ENCODE peak calls at places on chromosomes 7 and 10, in eight cellular contexts. D is pancreas, L is breast epithelium, A is ovary, U is astrocyte, N is mucosa of descending colon, H is right cardiac atrium, F is right atrium auricular region. S is an unnamed sample. For H3K4me1, the result is how much of the 10 kb centered on the place peaks cover.

GRCh38 chr7:91598791-91599190 is 281.7 kb downstream of the MTERF1 start:
- DNase-seq in H (no peak), A (no peak), L (no peak), D (no peak), N (no peak), F (no peak), U (no peak), S (no peak)

GRCh38 chr7:122384528-122384927 is 80.0 kb upstream of the FEZF1 start:
- DNase-seq in D (no peak), A (no peak), L (no peak), U (no peak), F (no peak), N (no peak), H (no peak), S (no peak)

GRCh38 chr7:19117081-19117869 is at the start of gene TWIST1:
- DNase-seq in L (peak), F (peak), D (peak), A (peak), H (peak), U (peak), N (peak), S (peak)

GRCh38 chr7:7789551-7789988 is 71.2 kb upstream of the RPA3 start:
- DNase-seq in N (no peak), L (no peak), F (no peak), A (no peak), D (no peak), H (no peak), U (no peak), S (no peak)

GRCh38 chr10:94607111-94607510 is 61.5 kb downstream of the HELLS start:
- DNase-seq in N (no peak), U (no peak), L (no peak), H (no peak), A (no peak), D (no peak), F (no peak), S (no peak)

GRCh38 chr10:49657606-49658005 is 21.8 kb upstream of the C10orf53 start:
- DNase-seq in A (no peak), F (no peak), D (no peak), H (no peak), U (no peak), N (no peak), L (no peak), S (no peak)

GRCh38 chr10:88027570-88027969 is 164.1 kb downstream of the PTEN start:
- DNase-seq in L (peak), U (no peak), N (no peak), A (no peak), H (no peak), F (no peak), D (no peak), S (no peak)

GRCh38 chr7:17279081-17279480 is 19.4 kb upstream of the AHR start:
- DNase-seq in H (no peak), D (no peak), U (no peak), A (no peak), L (no peak), N (no peak), F (no peak), S (no peak)

GRCh38 chr7:7136423-7136822 is 45.9 kb upstream of the C1GALT1 start:
- DNase-seq in U (peak), F (no peak), D (no peak), L (no peak), H (no peak), A (no peak), N (no peak), S (no peak)

GRCh38 chr10:132186488-132187413 is at the start of gene DPYSL4:
- DNase-seq in L (no peak), N (no peak), A (no peak), F (no peak), H (no peak), D (peak), U (no peak), S (no peak)

GRCh38 chr10:55627526-55628170 is 733.4 kb downstream of the ZWINT start:
- DNase-seq in F (no peak), H (peak), U (no peak), D (peak), A (no peak), L (no peak), N (no peak), S (peak)

GRCh38 chr10:16737420-16737819 is 79.8 kb downstream of the RSU1 start:
- DNase-seq in D (no peak), U (no peak), A (no peak), F (no peak), H (no peak), N (no peak), L (no peak), S (no peak)

GRCh38 chr10:10796774-10797415 is 220.8 kb upstream of the CELF2 start:
- DNase-seq in D (no peak), H (no peak), A (no peak), L (no peak), U (peak), F (no peak), N (no peak), S (no peak)

GRCh38 chr7:74654811-74655210 is 2.7 kb upstream of the GTF2I start:
- DNase-seq in N (no peak), D (no peak), U (no peak), H (no peak), A (no peak), L (no peak), F (no peak), S (no peak)
- H3K4me1 ChIP-seq in N (under half), D (under half), U (under half), H (under half), A (under half), L (under half), F (under half), S (under half)

GRCh38 chr10:36647540-36647939 is 477.9 kb upstream of the ANKRD30A start:
- DNase-seq in L (no peak), U (no peak), D (no peak), N (no peak), H (no peak), F (no peak), A (no peak), S (no peak)
- H3K4me1 ChIP-seq in L (under half), U (under half), D (under half), N (under half), H (under half), F (under half), A (under half), S (under half)

GRCh38 chr10:73908853-73909611 is 1.9 kb upstream of the PLAU start:
- DNase-seq in N (no peak), A (no peak), H (peak), L (no peak), F (peak), D (no peak), U (peak), S (no peak)
- H3K4me1 ChIP-seq in N (under half), A (under half), H (under half), L (under half), F (half or more), D (under half), U (half or more), S (under half)

GRCh38 chr10:72253002-72253401 is 20.7 kb upstream of the DDIT4 start:
- DNase-seq in L (no peak), U (no peak), A (no peak), H (no peak), D (no peak), N (no peak), F (no peak), S (no peak)

GRCh38 chr10:72251635-72252034 is 22.1 kb upstream of the DDIT4 start:
- DNase-seq in L (no peak), D (no peak), H (no peak), F (no peak), N (no peak), A (no peak), U (no peak), S (no peak)

GRCh38 chr10:72254891-72255568 is 18.7 kb upstream of the DDIT4 start:
- DNase-seq in A (peak), D (peak), H (peak), U (peak), N (peak), L (peak), F (peak), S (peak)

GRCh38 chr10:72248477-72249151 is 25.1 kb upstream of the DDIT4 start:
- DNase-seq in A (peak), H (peak), F (peak), D (peak), N (peak), L (peak), U (no peak), S (no peak)

DNA sequence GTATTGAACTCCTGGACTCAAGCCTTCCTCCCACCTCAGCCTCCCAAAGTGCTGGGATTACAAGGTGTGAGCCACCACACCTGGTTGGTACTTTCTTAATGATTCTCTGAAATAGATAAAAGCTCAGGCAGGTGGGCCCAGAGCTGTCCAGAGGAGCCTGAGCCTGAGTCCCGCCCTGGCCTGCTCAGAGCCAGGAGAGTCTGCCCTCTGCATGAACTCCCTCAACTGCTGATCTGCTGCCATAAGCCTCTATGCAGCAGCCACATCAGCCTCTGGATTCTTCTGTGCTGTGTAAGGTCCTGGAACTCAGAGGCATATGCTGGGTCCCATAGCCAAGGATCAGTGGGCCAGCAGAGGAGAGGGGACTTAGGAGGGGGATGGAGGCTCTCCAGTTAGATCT is 23.1 kb upstream of the DDIT4 start:
- DNase-seq in H (peak), L (peak), D (no peak), U (peak), A (peak), N (peak), F (peak), S (no peak)
- H3K4me1 ChIP-seq in H (under half), L (half or more), D (half or more), U (under half), A (under half), N (half or more), F (half or more), S (under half)

DNA sequence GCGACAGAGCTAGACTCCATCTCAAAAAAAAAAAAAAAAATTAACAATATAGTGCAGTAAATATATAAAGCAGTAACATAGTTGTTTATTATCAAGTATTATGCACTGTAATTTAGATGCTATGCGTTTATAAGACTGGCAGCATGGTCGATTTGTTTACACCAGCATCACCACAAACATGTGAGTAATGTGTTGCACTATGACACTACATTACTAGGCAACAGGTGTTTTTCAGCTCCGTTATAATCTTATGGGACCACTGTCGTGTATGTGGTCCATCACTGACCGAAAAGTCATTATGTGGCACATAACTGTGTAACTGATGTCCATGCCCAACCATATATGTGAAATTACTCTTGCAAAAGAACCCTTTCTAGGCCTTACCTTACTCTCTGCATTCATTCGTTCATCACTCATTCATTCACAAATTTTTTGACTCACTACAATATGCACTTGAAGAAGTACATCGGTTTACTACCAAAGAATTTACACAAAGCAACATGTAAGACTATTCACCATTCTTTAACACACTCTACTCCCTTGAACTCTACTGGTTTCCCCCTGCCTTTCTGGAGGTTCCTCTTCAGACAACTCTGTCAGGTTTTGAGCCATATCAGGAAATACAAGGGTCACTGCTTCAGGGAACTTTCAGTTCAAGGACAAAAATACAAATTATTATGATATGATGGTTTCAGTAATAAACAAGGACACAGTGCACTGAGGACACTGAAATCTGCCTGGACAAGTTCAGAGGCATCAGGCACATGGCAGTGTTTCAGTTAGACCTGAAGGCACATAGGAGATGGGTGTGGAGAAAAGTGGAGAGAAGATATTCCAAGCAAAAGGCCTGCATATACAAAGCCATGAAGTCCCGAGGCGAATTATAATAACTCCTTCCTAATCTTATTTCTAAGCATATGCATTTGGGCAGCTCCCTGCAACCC is 17.4 kb downstream of the ITGB1 start:
- DNase-seq in L (peak), U (no peak), H (no peak), A (no peak), F (no peak), D (no peak), N (no peak), S (no peak)
- H3K4me1 ChIP-seq in L (under half), U (half or more), H (under half), A (under half), F (half or more), D (under half), N (half or more), S (under half)

DNA sequence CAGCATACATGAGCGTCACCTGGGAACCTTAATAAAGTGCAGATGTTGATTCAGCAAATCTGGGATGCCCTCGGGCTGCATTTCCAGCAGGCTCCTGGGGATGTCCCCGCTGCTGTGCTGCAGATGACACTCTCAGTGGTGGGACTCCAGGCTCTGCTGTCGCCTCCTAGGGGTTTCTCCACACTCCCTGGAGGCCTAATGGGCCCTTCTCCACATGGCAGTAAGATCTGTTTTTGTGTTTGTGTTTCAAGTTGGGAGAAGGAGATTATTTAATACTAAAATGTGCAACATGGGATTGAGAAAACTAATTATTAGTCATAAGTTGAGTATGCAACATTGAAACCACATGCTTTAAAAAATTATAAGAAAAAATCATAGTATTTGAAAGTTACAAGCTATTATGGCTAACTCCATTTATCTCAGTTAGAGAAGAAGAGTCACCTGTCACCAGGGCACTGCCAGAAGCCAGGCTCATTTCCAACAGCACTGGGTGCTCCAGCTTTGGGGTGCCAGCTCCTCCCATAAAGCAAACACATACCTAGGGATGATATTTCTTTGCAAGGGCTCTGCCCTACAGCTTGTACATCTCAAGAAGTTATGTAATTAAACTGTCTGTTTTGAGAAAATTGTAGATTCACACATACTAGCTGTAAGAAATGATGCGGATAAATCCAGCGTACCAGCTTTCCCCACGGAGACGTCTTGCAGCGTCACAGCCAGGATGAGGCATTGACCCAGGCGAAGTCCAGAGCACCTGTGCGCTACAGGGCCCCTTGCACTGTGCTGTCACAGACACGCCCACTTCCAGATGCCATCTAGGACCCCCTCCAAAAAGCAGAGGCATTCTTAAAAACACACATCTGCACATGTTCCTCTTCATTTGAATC is 106.4 kb downstream of the EGFR start:
- DNase-seq in A (no peak), F (no peak), H (no peak), U (no peak), D (no peak), N (no peak), L (no peak), S (no peak)
- H3K4me1 ChIP-seq in A (under half), F (half or more), H (under half), U (under half), D (under half), N (under half), L (under half), S (under half)

DNA sequence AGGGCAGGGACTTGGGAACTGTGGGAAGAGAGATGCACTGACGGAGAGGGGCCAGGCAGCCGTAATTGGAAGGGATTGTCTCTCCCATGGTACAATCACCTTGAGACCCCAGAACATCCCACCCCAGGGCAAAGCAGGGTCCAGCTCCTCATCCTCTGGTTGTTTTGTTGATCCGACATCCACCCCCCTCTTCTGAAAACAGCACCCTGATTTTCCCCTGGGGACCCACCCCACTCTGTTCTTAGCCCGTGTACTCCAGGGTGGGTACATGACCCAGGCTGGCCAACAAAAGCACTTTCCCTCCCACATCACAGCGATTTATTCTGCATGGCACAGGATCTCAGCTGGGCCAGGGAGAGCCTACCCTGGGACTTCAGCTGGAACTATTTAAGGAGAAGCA is 14.1 kb downstream of the PDZD7 start:
- DNase-seq in N (no peak), D (no peak), H (no peak), A (no peak), U (no peak), L (no peak), F (no peak), S (no peak)
- H3K4me1 ChIP-seq in N (under half), D (under half), H (under half), A (under half), U (under half), L (under half), F (under half), S (under half)

GRCh38 chr10:21343087-21343486 is 182.4 kb downstream of the SKIDA1 start:
- DNase-seq in U (no peak), N (no peak), L (no peak), A (no peak), D (no peak), F (no peak), H (no peak), S (no peak)
- H3K4me1 ChIP-seq in U (under half), N (under half), L (under half), A (under half), D (under half), F (under half), H (under half), S (under half)

GRCh38 chr10:30045961-30046360 is 13.4 kb downstream of the JCAD start:
- DNase-seq in F (no peak), H (no peak), A (no peak), U (no peak), D (no peak), L (no peak), N (no peak), S (no peak)
- H3K4me1 ChIP-seq in F (half or more), H (under half), A (under half), U (under half), D (under half), L (under half), N (under half), S (under half)

DNA sequence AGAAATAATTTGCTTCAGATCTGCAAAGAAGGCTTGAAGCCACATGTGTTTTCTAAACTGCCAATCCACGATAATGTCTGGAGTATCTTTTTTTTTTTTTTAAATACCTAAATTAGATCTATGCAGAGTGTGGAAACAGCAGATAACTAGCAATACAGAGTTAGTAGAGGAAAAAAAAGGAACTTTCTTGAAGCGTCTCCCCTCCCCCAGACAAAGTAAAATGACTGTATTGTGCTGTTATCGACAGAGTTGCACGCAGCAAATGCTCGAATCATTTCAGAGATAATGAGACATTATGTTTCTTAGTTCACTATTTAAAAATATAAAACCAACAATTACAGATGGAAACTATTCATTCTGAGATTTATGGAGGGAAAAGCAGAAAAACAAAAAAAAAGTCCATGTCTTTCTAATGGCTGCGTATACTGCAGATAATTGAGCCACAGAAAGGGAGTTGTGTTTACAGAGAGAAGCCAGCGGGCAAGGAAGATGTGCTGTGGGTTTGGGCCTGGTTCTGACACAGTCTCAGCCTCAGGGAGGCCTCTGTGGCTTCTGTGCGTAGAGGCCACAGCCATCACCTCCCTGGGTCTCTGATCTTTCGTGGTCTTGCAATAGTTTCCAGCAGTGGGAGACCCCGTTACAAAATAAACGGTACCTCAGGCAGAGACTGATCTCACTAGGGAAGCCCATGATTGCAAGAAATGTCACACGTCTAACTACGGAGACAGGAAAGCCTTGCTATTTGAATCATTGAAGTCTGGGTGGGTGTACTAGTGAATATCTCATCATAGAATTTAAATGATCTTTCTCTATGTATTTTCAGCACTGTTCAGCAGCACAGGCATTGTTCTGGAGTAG is 19.1 kb upstream of the KLF6 start:
- DNase-seq in N (no peak), F (no peak), D (no peak), A (no peak), H (no peak), U (no peak), L (no peak), S (no peak)
- H3K4me1 ChIP-seq in N (under half), F (half or more), D (under half), A (under half), H (under half), U (under half), L (under half), S (under half)

S was measured in neuronal stem cell.